ENCODE peak calls at places on chromosomes 5 and 9, in four cellular contexts. G, I, R and S are unnamed samples.

GRCh38 chr5:149387982-149388381 is 8.9 kb upstream of the IL17B start:
- DNase-seq in G (no peak), I (peak; percentile 9), R (no peak), S (no peak)

GRCh38 chr5:16600397-16600796 is 16.4 kb downstream of the RETREG1 start:
- DNase-seq in I (no peak), R (no peak), G (no peak), S (peak; percentile 70)

GRCh38 chr9:70412678-70413426 is 1.6 kb downstream of the KLF9 start:
- DNase-seq in G (peak; percentile 97), I (peak; percentile 95), R (peak; percentile 72), S (peak; percentile 88)

GRCh38 chr5:135034963-135035677 is 1.1 kb upstream of the PITX1 start:
- DNase-seq in I (peak; percentile 69), R (no peak), G (peak; percentile 76), S (no peak)

GRCh38 chr5:138466058-138466899 is 1.0 kb downstream of the EGR1 start:
- DNase-seq in R (no peak), G (peak; percentile 86), I (peak; percentile 85), S (no peak)

GRCh38 chr9:87039809-87040392 is 92.6 kb upstream of the GAS1 start:
- DNase-seq in G (no peak), R (no peak), I (no peak), S (no peak)

GRCh38 chr9:79104216-79104615 is 467.5 kb upstream of the TLE4 start:
- DNase-seq in R (no peak), G (no peak), I (no peak), S (no peak)

GRCh38 chr5:58127486-58128220 is 332.2 kb downstream of the PLK2 start:
- DNase-seq in R (no peak), I (no peak), G (no peak), S (peak; percentile 35)

GRCh38 chr9:106921341-106921899 is 58.5 kb downstream of the ZNF462 start:
- DNase-seq in G (no peak), R (no peak), I (no peak), S (no peak)

GRCh38 chr5:53249529-53249928 is 140.0 kb upstream of the MOCS2 start:
- DNase-seq in G (no peak), I (no peak), R (no peak), S (no peak)

GRCh38 chr5:1325870-1326546 is 18.9 kb downstream of the CLPTM1L start:
- DNase-seq in I (peak; percentile 76), G (no peak), R (peak; percentile 23), S (peak; percentile 67)

GRCh38 chr5:80105698-80106439 is 70.7 kb downstream of the THBS4 start:
- DNase-seq in R (no peak), G (no peak), I (no peak), S (no peak)
- H3K4me1 ChIP-seq in R (no peaks in the 10 kb centered on the region), G (peaks cover 6% of the 10 kb centered on the region), I (no peaks in the 10 kb centered on the region), S (no peaks in the 10 kb centered on the region)

GRCh38 chr5:119212666-119213065 is 141.8 kb downstream of the DMXL1 start:
- DNase-seq in I (no peak), R (no peak), G (no peak), S (no peak)

GRCh38 chr5:119217183-119217582 is 138.6 kb upstream of the TNFAIP8 start:
- DNase-seq in R (no peak), I (no peak), G (no peak), S (no peak)

GRCh38 chr5:119207105-119207504 is 136.2 kb downstream of the DMXL1 start:
- DNase-seq in R (no peak), G (no peak), I (no peak), S (no peak)

GRCh38 chr5:119212026-119212425 is 141.1 kb downstream of the DMXL1 start:
- DNase-seq in I (no peak), G (no peak), R (no peak), S (no peak)
- H3K4me1 ChIP-seq in I (no peaks in the 10 kb centered on the region), G (no peaks in the 10 kb centered on the region), R (no peaks in the 10 kb centered on the region), S (no peaks in the 10 kb centered on the region)

DNA sequence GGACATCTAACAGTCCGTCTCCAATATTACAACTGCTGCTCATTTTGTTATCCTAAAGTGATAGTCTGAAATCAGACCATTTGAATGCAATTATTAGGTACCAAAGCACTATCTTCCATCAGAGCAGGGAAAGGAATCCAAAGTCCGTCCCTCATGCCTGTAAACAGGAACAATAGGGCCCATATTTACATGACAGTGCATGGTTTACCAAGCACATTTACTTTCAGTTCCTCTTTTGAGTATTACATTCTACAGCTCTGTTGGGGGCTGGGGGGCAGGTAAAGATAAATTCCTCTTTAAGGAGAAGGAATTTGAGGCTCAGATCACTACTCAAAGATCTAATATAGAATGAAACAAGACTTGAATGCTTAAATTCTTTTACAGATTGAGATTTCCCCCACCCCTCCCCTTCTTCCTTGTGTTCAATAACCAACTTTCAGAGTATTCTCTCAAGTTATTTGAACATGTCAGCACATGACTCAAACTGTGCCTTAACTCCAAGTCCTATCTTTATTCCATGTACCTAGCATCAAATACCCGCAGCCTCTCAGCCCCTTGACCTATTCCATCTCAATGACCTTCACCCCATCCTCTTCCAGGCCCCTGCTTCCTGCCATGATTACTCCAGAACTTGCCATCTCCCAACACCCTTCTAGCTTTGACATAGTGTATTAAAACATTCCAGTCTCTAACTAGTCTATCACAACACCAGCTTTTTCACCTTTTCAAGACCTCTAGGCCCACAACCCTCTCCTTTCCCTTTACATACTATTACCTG is 71.0 kb downstream of the BRINP1 start:
- DNase-seq in G (no peak), R (no peak), I (no peak), S (no peak)
- H3K4me1 ChIP-seq in G (no peaks in the 10 kb centered on the region), R (no peaks in the 10 kb centered on the region), I (no peaks in the 10 kb centered on the region), S (no peaks in the 10 kb centered on the region)

DNA sequence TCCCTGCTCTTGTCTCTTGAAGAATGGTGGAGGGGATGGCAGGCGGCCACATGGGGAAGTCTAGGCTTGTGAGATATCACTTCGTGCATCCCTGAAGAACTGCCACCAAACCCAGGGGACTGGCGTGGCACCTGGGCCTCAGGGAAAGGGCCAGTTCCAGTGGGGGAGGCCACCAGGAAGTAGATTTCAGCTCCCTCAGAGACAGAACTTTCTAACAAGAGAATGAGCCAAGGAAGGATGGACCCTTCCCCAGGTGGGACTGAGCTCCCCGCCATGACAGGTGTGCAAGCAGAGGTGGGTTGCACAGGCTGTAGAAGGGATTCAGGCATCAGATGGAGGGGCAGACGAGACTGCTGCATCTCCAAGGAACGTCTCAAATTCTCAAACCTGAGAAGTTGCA is 193.9 kb downstream of the GABBR2 start:
- DNase-seq in R (no peak), I (no peak), G (no peak), S (no peak)
- H3K4me1 ChIP-seq in R (no peaks in the 10 kb centered on the region), I (no peaks in the 10 kb centered on the region), G (no peaks in the 10 kb centered on the region), S (no peaks in the 10 kb centered on the region)

DNA sequence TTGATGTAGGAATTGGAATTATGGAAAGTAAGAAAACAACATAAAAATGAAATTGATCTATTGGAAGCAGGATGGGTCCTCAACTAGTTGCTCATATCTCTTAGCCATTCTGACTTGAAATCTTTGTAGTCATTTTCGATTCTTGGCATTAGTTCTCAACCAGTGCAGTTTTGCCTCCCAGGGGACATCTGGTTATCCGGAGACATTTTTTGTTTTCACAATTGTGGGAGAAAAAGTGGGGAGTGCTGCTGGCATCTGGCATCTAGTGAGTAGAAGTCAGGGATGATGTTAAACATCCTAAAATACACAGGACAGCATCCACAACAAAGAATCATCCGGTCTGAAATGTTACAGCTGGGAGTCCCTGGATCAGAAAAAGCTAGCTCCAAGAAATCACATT is 74.8 kb downstream of the FBXL7 start:
- DNase-seq in G (no peak), I (no peak), R (no peak), S (no peak)
- H3K4me1 ChIP-seq in G (no peaks in the 10 kb centered on the region), I (no peaks in the 10 kb centered on the region), R (no peaks in the 10 kb centered on the region), S (no peaks in the 10 kb centered on the region)